ENCODE peak calls at places on chromosomes 16 and 17, in ten cellular contexts. M, L, A, P, H, J, N, W, D and U are unnamed samples. For H3K9me3, the result is how much of the 10 kb centered on the place peaks cover.

GRCh38 chr17:57516290-57517215 is 228.5 kb downstream of the CCDC182 start:
- DNase-seq in M (no peak), L (peak), J (no peak), W (no peak), D (no peak), P (no peak), N (no peak), A (no peak), H (no peak), U (no peak)

GRCh38 chr16:67029249-67030096 is 524 bp downstream of the CBFB start:
- DNase-seq in N (peak), M (peak), P (peak), J (peak), D (peak), L (no peak), H (peak), W (peak), A (peak), U (peak)

GRCh38 chr16:59385953-59386352 is 651.8 kb upstream of the GOT2 start:
- DNase-seq in L (no peak), N (no peak), W (no peak), A (peak), P (peak), D (no peak), J (no peak), M (no peak), H (peak), U (no peak)

GRCh38 chr17:56203430-56203829 is 50.2 kb downstream of the ANKFN1 start:
- DNase-seq in W (no peak), M (no peak), A (no peak), P (no peak), N (no peak), H (no peak), L (no peak), J (no peak), D (no peak), U (no peak)

GRCh38 chr16:27679899-27680298 is 130.0 kb downstream of the KATNIP start:
- DNase-seq in W (no peak), J (no peak), M (no peak), H (no peak), N (no peak), P (no peak), A (no peak), L (no peak), D (no peak), U (no peak)

GRCh38 chr17:42459256-42459982 is 741 bp downstream of the ATP6V0A1 start:
- DNase-seq in W (peak), P (peak), J (no peak), N (no peak), H (peak), D (peak), L (peak), A (peak), M (peak), U (no peak)

GRCh38 chr17:42690596-42690995 is 8.3 kb downstream of the CNTNAP1 start:
- DNase-seq in L (no peak), A (no peak), D (no peak), M (no peak), J (peak), W (no peak), H (no peak), N (no peak), P (no peak), U (no peak)

GRCh38 chr17:28405632-28406477 is at the start of gene SLC46A1:
- DNase-seq in A (peak), J (peak), M (peak), H (peak), W (peak), N (peak), P (peak), L (peak), D (peak), U (no peak)

GRCh38 chr17:78412403-78412802 is 34.0 kb downstream of the PGS1 start:
- DNase-seq in M (no peak), H (no peak), J (no peak), N (no peak), P (no peak), A (no peak), W (peak), D (no peak), L (no peak), U (no peak)

GRCh38 chr16:72537684-72538083 is 365.7 kb upstream of the PMFBP1 start:
- DNase-seq in H (peak), A (no peak), D (no peak), M (no peak), W (no peak), P (no peak), J (no peak), N (no peak), L (no peak), U (no peak)

GRCh38 chr17:29622337-29623282 is at the start of gene CORO6:
- DNase-seq in H (peak), P (peak), N (no peak), W (peak), L (no peak), A (peak), J (peak), D (peak), M (peak), U (peak)

GRCh38 chr17:4747847-4748246 is 8.1 kb upstream of the CXCL16 start:
- DNase-seq in A (no peak), L (no peak), H (no peak), P (no peak), M (no peak), D (no peak), W (no peak), N (no peak), J (no peak), U (no peak)

GRCh38 chr17:14886200-14886739 is 378.9 kb downstream of the PMP22 start:
- DNase-seq in N (no peak), P (no peak), W (no peak), D (no peak), H (peak), M (no peak), A (no peak), L (no peak), J (no peak), U (no peak)

DNA sequence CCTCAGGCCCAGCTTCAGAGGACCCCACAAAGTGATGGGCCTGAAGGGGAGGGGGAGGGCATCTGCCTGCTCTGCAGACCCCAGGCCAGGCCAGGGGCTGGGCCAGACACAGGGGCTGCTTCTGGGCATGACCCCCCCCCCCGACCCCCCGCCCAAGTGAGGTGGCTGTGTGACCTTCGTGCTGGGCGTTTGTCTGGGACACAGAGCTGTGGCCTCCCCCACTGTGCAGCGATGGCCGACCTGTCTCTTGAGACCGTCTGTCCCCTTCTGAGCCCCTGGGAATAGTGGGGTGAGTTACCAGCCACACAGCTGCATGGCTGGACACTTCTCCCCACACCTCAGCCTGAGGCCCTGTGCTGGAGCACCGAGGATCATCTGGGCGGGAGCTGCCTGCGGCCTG is 34.8 kb upstream of the GNG13 start:
- DNase-seq in P (no peak), L (no peak), D (no peak), M (no peak), A (no peak), W (no peak), N (no peak), J (no peak), H (no peak), U (no peak)
- H3K9me3 ChIP-seq in P (under half), L (under half), D (under half), M (under half), A (under half), W (under half), N (under half), J (under half), H (under half), U (under half)

DNA sequence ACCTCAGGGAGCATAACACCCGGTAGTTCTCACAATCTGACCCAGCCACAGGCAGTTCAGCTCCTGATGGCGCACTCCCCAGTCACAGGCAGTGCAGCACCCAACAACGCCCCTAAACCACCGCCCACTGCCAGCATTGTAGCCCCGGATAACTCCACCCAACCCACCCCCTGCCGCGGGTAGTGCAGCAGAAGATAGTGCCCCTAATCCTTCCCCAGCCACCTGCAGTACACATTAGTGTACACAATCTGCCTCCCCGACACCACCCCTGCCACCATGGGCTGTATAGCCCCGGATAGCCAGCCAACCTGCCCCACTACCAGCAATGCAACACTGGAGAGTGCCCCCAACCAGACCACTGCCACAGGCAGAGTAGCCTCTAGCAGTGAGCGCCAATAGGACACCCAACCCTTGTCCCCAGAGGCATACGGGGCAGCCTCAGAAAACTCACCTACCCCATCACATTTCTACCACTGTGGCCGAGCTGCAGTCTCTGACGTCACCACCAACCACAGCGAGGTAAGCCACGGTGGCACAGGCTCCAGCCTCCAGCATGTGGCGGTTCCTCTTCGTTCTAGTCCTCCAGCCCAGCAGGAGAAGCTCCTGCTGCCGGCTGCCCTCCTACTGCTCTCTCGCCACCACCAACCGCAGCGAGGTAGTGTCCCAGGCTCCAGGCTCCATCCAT is 877.3 kb downstream of the KCNJ18 start:
- DNase-seq in A (no peak), P (no peak), W (no peak), M (no peak), H (no peak), N (no peak), J (no peak), D (no peak), L (no peak), U (no peak)
- H3K9me3 ChIP-seq in A (under half), P (under half), W (under half), M (under half), H (under half), N (under half), J (under half), D (under half), L (under half), U (under half)

DNA sequence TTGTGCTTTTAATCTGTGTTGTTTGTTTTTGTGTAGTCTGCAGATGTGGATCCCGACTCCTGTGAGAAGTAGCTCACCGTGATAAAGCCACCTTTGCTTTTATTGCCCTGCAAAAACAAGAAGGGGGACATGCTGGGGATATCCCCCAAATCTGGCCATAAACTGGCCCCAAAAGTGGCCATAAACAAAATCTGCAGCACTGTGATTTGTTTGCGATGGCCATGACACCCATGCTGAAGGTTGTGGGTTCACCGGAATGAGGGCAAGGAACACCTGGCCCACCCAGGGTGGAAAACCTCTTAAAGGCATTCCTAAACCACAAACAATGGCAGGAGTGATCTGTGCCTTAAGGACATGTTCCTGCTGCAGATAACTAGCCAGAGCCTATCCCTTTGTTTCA is 15.1 kb downstream of the AHSP start:
- DNase-seq in A (no peak), L (no peak), W (no peak), D (no peak), J (no peak), H (no peak), N (no peak), P (no peak), M (no peak), U (no peak)
- H3K9me3 ChIP-seq in A (under half), L (under half), W (under half), D (under half), J (under half), H (under half), N (under half), P (under half), M (under half), U (under half)

GRCh38 chr16:75152635-75153034 is 4.3 kb downstream of the ZFP1 start:
- DNase-seq in J (no peak), A (no peak), W (no peak), L (no peak), N (no peak), D (no peak), M (no peak), H (no peak), P (no peak), U (no peak)

GRCh38 chr16:75147968-75148310 is 385 bp upstream of the ZFP1 start:
- DNase-seq in L (no peak), D (no peak), P (no peak), M (no peak), N (no peak), A (no peak), W (no peak), J (no peak), H (no peak), U (no peak)

GRCh38 chr16:75148311-75149195 is at the start of gene ZFP1:
- DNase-seq in L (peak), N (peak), P (peak), J (peak), M (peak), W (peak), H (peak), A (peak), D (peak), U (peak)

GRCh38 chr16:75151798-75152197 is 3.5 kb downstream of the ZFP1 start:
- DNase-seq in L (no peak), N (no peak), D (no peak), A (no peak), J (no peak), M (no peak), P (no peak), H (no peak), W (no peak), U (no peak)
- H3K9me3 ChIP-seq in L (under half), N (under half), D (under half), A (under half), J (under half), M (under half), P (under half), H (under half), W (under half), U (under half)

GRCh38 chr17:2500446-2500845 is 11.2 kb downstream of the METTL16 start:
- DNase-seq in D (no peak), M (no peak), A (no peak), L (no peak), W (no peak), P (no peak), N (no peak), J (no peak), H (no peak), U (no peak)
- H3K9me3 ChIP-seq in D (under half), M (under half), A (under half), L (under half), W (under half), P (under half), N (under half), J (under half), H (under half), U (under half)

DNA sequence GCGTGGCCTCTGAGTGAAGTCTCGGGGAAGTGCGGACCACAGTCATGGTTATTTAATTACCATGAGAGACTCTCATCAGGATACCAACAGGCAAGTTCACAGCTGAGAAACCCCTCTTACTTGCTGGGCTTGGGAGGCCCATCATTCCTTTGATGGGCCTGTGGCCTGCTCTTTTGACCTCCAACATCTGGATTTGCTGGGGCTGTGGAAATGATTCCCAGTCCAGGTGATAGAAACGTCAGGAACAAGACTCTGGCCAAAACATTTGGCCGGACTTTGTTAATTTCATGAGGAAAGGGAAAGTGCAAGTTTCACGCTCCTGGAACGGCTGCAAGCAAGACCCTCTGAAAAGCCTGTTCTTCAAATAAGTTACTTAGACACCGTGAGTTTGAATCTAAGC is 42.6 kb downstream of the TMEM114 start:
- DNase-seq in J (no peak), W (no peak), P (no peak), H (no peak), M (no peak), D (no peak), N (no peak), A (no peak), L (no peak), U (no peak)
- H3K9me3 ChIP-seq in J (under half), W (under half), P (under half), H (under half), M (under half), D (under half), N (under half), A (under half), L (under half), U (under half)

DNA sequence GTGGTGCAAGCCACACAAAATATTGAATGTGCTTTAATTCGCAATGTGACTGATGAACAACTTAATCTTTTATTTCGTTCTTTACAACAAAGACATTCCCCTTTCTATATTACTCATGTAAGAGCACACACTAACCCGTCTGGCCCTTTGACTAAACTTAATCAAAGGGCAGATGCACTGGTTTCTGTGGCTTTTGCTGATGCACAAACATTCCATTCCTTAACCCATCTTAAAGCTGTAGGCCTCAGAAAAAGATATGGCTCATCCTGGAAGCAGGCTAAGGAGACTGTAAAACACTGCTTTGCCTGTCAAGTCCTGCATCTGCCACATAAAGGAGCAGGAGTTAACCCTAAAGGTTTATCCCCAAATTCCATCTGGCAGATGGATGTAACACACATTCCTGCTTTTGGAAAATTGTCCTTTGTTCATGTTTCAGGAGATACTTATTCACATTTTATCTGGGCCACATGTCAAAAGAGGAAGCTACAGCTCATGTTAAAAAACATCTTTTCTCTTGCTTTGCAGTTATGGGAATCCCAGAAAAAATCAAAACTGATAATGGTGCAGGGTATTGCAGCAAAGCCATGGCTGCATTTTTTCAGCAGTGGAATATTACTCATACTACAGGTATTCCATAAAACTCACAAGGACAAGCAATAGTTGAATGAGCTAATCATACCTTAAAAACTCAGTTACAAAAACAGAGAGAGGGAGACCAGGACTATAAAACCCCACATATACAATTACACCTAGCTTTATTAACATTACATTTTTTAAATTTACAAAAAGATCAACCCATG is 137.2 kb downstream of the AHSP start:
- DNase-seq in P (no peak), H (no peak), A (no peak), J (no peak), N (no peak), M (no peak), W (no peak), L (peak), D (no peak), U (no peak)
- H3K9me3 ChIP-seq in P (under half), H (under half), A (under half), J (under half), N (under half), M (under half), W (under half), L (under half), D (under half), U (under half)